ENCODE peak calls at places on chromosomes 2 and 18, in four cellular contexts. One of them, this sample, is unnamed.

GRCh38 chr2:11685906-11686470 is 16.0 kb upstream of the NTSR2 start:
- DNase-seq in neural progenitor cell: no peak
- DNase-seq in left colon: no peak
- DNase-seq in HuH-7: no peak
- DNase-seq in this sample: no peak

GRCh38 chr2:149661844-149662243 is 74.3 kb upstream of the MMADHC start:
- DNase-seq in neural progenitor cell: no peak
- DNase-seq in left colon: peak
- DNase-seq in HuH-7: no peak
- DNase-seq in this sample: no peak

GRCh38 chr2:137797630-137798029 is 166.6 kb upstream of the HNMT start:
- DNase-seq in neural progenitor cell: no peak
- DNase-seq in left colon: no peak
- DNase-seq in HuH-7: no peak
- DNase-seq in this sample: no peak

GRCh38 chr18:28080876-28081300 is 96.0 kb downstream of the CDH2 start:
- DNase-seq in neural progenitor cell: no peak
- DNase-seq in left colon: no peak
- DNase-seq in HuH-7: no peak
- DNase-seq in this sample: no peak

GRCh38 chr2:129056959-129057317 is 738.3 kb upstream of the HS6ST1 start:
- DNase-seq in neural progenitor cell: no peak
- DNase-seq in left colon: no peak
- DNase-seq in HuH-7: no peak
- DNase-seq in this sample: no peak

GRCh38 chr2:20599861-20600461 is 50.9 kb downstream of the HS1BP3 start:
- DNase-seq in neural progenitor cell: peak
- DNase-seq in left colon: peak
- DNase-seq in HuH-7: no peak
- DNase-seq in this sample: peak

GRCh38 chr2:49291619-49292018 is 137.3 kb upstream of the FSHR start:
- DNase-seq in neural progenitor cell: no peak
- DNase-seq in left colon: no peak
- DNase-seq in HuH-7: no peak
- DNase-seq in this sample: no peak

GRCh38 chr2:238434846-238435751 is 8.4 kb downstream of the ASB1 start:
- DNase-seq in neural progenitor cell: no peak
- DNase-seq in left colon: no peak
- DNase-seq in HuH-7: no peak
- DNase-seq in this sample: no peak

GRCh38 chr18:79850731-79851130 is 53.0 kb downstream of the KCNG2 start:
- DNase-seq in neural progenitor cell: no peak
- DNase-seq in left colon: no peak
- DNase-seq in HuH-7: no peak
- DNase-seq in this sample: no peak

GRCh38 chr2:62140785-62141740 is 54.9 kb upstream of the B3GNT2 start:
- DNase-seq in neural progenitor cell: no peak
- DNase-seq in left colon: no peak
- DNase-seq in HuH-7: no peak
- DNase-seq in this sample: no peak

GRCh38 chr2:158560259-158560658 is 103.5 kb downstream of the PKP4 start:
- DNase-seq in neural progenitor cell: no peak
- DNase-seq in left colon: no peak
- DNase-seq in HuH-7: no peak
- DNase-seq in this sample: no peak

GRCh38 chr18:48983793-48984437 is 33.1 kb upstream of the SMAD7 start:
- DNase-seq in neural progenitor cell: no peak
- DNase-seq in left colon: no peak
- DNase-seq in HuH-7: no peak
- DNase-seq in this sample: no peak

GRCh38 chr2:174878537-174879147 is 114.4 kb upstream of the CHRNA1 start:
- DNase-seq in neural progenitor cell: peak
- DNase-seq in left colon: no peak
- DNase-seq in HuH-7: no peak
- DNase-seq in this sample: no peak

GRCh38 chr2:114805195-114805594 is 362.8 kb downstream of the DPP10 start:
- DNase-seq in neural progenitor cell: no peak
- DNase-seq in left colon: no peak
- DNase-seq in HuH-7: no peak
- DNase-seq in this sample: no peak

GRCh38 chr2:232951891-232952290 is 61.2 kb downstream of the NGEF start:
- DNase-seq in neural progenitor cell: no peak
- DNase-seq in left colon: no peak
- DNase-seq in HuH-7: no peak
- DNase-seq in this sample: no peak

GRCh38 chr2:237904806-237905599 is 45.6 kb downstream of the RAMP1 start:
- DNase-seq in neural progenitor cell: no peak
- DNase-seq in left colon: no peak
- DNase-seq in HuH-7: no peak
- DNase-seq in this sample: no peak

GRCh38 chr2:23698733-23699391 is 228.1 kb downstream of the ATAD2B start:
- DNase-seq in neural progenitor cell: no peak
- DNase-seq in left colon: no peak
- DNase-seq in HuH-7: no peak
- DNase-seq in this sample: no peak

GRCh38 chr2:10847008-10847407 is 34.4 kb upstream of the PDIA6 start:
- DNase-seq in neural progenitor cell: no peak
- DNase-seq in left colon: no peak
- DNase-seq in HuH-7: no peak
- DNase-seq in this sample: no peak

GRCh38 chr18:30766053-30766452 is 276.5 kb downstream of the DSC3 start:
- DNase-seq in neural progenitor cell: no peak
- DNase-seq in left colon: no peak
- DNase-seq in HuH-7: no peak
- DNase-seq in this sample: no peak

GRCh38 chr2:65300134-65300771 is 72.6 kb downstream of the ACTR2 start:
- DNase-seq in neural progenitor cell: no peak
- DNase-seq in left colon: peak
- DNase-seq in HuH-7: no peak
- DNase-seq in this sample: no peak

GRCh38 chr2:160952462-160952861 is 207.8 kb upstream of the TANK start:
- DNase-seq in neural progenitor cell: peak
- DNase-seq in left colon: peak
- DNase-seq in HuH-7: no peak
- DNase-seq in this sample: no peak

GRCh38 chr18:61464551-61465102 is 131.4 kb downstream of the CDH20 start:
- DNase-seq in neural progenitor cell: no peak
- DNase-seq in left colon: no peak
- DNase-seq in HuH-7: no peak
- DNase-seq in this sample: no peak

GRCh38 chr2:224099846-224100643 is 61.0 kb upstream of the SERPINE2 start:
- DNase-seq in neural progenitor cell: no peak
- DNase-seq in left colon: no peak
- DNase-seq in HuH-7: no peak
- DNase-seq in this sample: no peak

GRCh38 chr2:10286216-10287037 is 16.3 kb upstream of the HPCAL1 start:
- DNase-seq in neural progenitor cell: no peak
- DNase-seq in left colon: peak
- DNase-seq in HuH-7: no peak
- DNase-seq in this sample: no peak

GRCh38 chr2:150689600-150689999 is 202.1 kb upstream of the RND3 start:
- DNase-seq in neural progenitor cell: no peak
- DNase-seq in left colon: no peak
- DNase-seq in HuH-7: no peak
- DNase-seq in this sample: no peak

GRCh38 chr2:170252414-170252813 is 74.5 kb downstream of the MYO3B start:
- DNase-seq in neural progenitor cell: no peak
- DNase-seq in left colon: no peak
- DNase-seq in HuH-7: no peak
- DNase-seq in this sample: no peak

GRCh38 chr2:213108308-213108707 is 43.1 kb downstream of the IKZF2 start:
- DNase-seq in neural progenitor cell: no peak
- DNase-seq in left colon: no peak
- DNase-seq in HuH-7: no peak
- DNase-seq in this sample: no peak

GRCh38 chr2:10469301-10469700 is 21.2 kb upstream of the ODC1 start:
- DNase-seq in neural progenitor cell: no peak
- DNase-seq in left colon: no peak
- DNase-seq in HuH-7: no peak
- DNase-seq in this sample: no peak